ENCODE peak calls at places on chromosomes 4 and X, in eight cellular contexts. G is fibroblast of lung; M is naive B cell; X is NCI-H2029; I is GM12891; Y is effector memory CD8-positive, alpha-beta T cell; K is left lung; D is tibial artery. C is an unnamed sample.

GRCh38 chr4:114539985-114540384 is 58.6 kb upstream of the UGT8 start:
- DNase-seq in G (no peak), M (no peak), X (no peak), I (no peak), Y (no peak), K (no peak), D (no peak), C (no peak)

GRCh38 chr4:169311643-169312365 is 41.0 kb upstream of the SH3RF1 start:
- DNase-seq in G (peak; percentile 39), M (peak; percentile 22), X (peak; percentile 30), I (no peak), Y (no peak), K (no peak), D (no peak), C (no peak)

GRCh38 chr4:37567781-37568180 is 118.4 kb downstream of the RELL1 start:
- DNase-seq in G (no peak), M (no peak), X (no peak), I (no peak), Y (no peak), K (no peak), D (no peak), C (no peak)

GRCh38 chrX:40504801-40505605 is 75.8 kb upstream of the ATP6AP2 start:
- DNase-seq in G (peak; percentile 95), M (no peak), X (no peak), I (no peak), Y (no peak), K (no peak), D (no peak), C (no peak)

GRCh38 chr4:72714482-72715279 is 145.7 kb upstream of the ADAMTS3 start:
- DNase-seq in G (no peak), M (no peak), X (no peak), I (no peak), Y (no peak), K (no peak), D (no peak), C (no peak)

GRCh38 chr4:110823251-110823650 is 200.4 kb upstream of the PITX2 start:
- DNase-seq in G (peak; percentile 19), M (no peak), X (no peak), I (no peak), Y (no peak), K (no peak), D (no peak), C (no peak)

GRCh38 chr4:185265942-185266341 is 56.5 kb downstream of the SNX25 start:
- DNase-seq in G (peak; percentile 82), M (peak; percentile 26), X (no peak), I (no peak), Y (no peak), K (no peak), D (no peak), C (peak; percentile 55)

GRCh38 chr4:126708716-126709115 is 924.0 kb upstream of the INTU start:
- DNase-seq in G (no peak), M (no peak), X (peak; percentile 6), I (no peak), Y (no peak), K (no peak), D (no peak), C (no peak)